ENCODE peak calls at places on chromosome 1, in five cellular contexts. One of them, this sample, is unnamed.

GRCh38 chr1:20830378-20830777 is 43.3 kb upstream of the HP1BP3 start:
- DNase-seq in stimulated activated naive CD8-positive, alpha-beta T cell treated with anti-CD3 and anti-CD28 coated beads, Interleukin-15, Interleukin-2, amounts not matched to agents 100 U/mL and 50 U/mL, for 24 hours: no peak
- DNase-seq in Right ventricle myocardium inferior: no peak
- DNase-seq in stimulated activated naive CD4-positive, alpha-beta T cell: no peak
- DNase-seq in T-helper 1 cell: no peak
- DNase-seq in this sample: no peak

GRCh38 chr1:115838805-115839705 is 1.9 kb downstream of the NHLH2 start:
- DNase-seq in T-helper 1 cell: no peak
- DNase-seq in stimulated activated naive CD8-positive, alpha-beta T cell treated with anti-CD3 and anti-CD28 coated beads, Interleukin-15, Interleukin-2, amounts not matched to agents 100 U/mL and 50 U/mL, for 24 hours: peak; percentile 15
- DNase-seq in Right ventricle myocardium inferior: no peak
- DNase-seq in stimulated activated naive CD4-positive, alpha-beta T cell: no peak
- DNase-seq in this sample: no peak

GRCh38 chr1:36238433-36238832 is 14.2 kb downstream of the THRAP3 start:
- DNase-seq in Right ventricle myocardium inferior: no peak
- DNase-seq in stimulated activated naive CD8-positive, alpha-beta T cell treated with anti-CD3 and anti-CD28 coated beads, Interleukin-15, Interleukin-2, amounts not matched to agents 100 U/mL and 50 U/mL, for 24 hours: no peak
- DNase-seq in T-helper 1 cell: no peak
- DNase-seq in stimulated activated naive CD4-positive, alpha-beta T cell: no peak
- DNase-seq in this sample: no peak

GRCh38 chr1:56098956-56099355 is 480.4 kb downstream of the PLPP3 start:
- DNase-seq in Right ventricle myocardium inferior: no peak
- DNase-seq in stimulated activated naive CD8-positive, alpha-beta T cell treated with anti-CD3 and anti-CD28 coated beads, Interleukin-15, Interleukin-2, amounts not matched to agents 100 U/mL and 50 U/mL, for 24 hours: no peak
- DNase-seq in T-helper 1 cell: no peak
- DNase-seq in stimulated activated naive CD4-positive, alpha-beta T cell: no peak
- DNase-seq in this sample: no peak

GRCh38 chr1:203534526-203534925 is 40.6 kb downstream of the OPTC start:
- DNase-seq in stimulated activated naive CD8-positive, alpha-beta T cell treated with anti-CD3 and anti-CD28 coated beads, Interleukin-15, Interleukin-2, amounts not matched to agents 100 U/mL and 50 U/mL, for 24 hours: no peak
- DNase-seq in stimulated activated naive CD4-positive, alpha-beta T cell: no peak
- DNase-seq in T-helper 1 cell: no peak
- DNase-seq in Right ventricle myocardium inferior: no peak
- DNase-seq in this sample: no peak

GRCh38 chr1:240492832-240493440 is 119.0 kb downstream of the GREM2 start:
- DNase-seq in T-helper 1 cell: no peak
- DNase-seq in stimulated activated naive CD8-positive, alpha-beta T cell treated with anti-CD3 and anti-CD28 coated beads, Interleukin-15, Interleukin-2, amounts not matched to agents 100 U/mL and 50 U/mL, for 24 hours: no peak
- DNase-seq in stimulated activated naive CD4-positive, alpha-beta T cell: no peak
- DNase-seq in Right ventricle myocardium inferior: no peak
- DNase-seq in this sample: no peak

GRCh38 chr1:200526709-200527612 is 93.6 kb downstream of the KIF14 start:
- DNase-seq in Right ventricle myocardium inferior: no peak
- DNase-seq in stimulated activated naive CD4-positive, alpha-beta T cell: no peak
- DNase-seq in stimulated activated naive CD8-positive, alpha-beta T cell treated with anti-CD3 and anti-CD28 coated beads, Interleukin-15, Interleukin-2, amounts not matched to agents 100 U/mL and 50 U/mL, for 24 hours: no peak
- DNase-seq in T-helper 1 cell: no peak
- DNase-seq in this sample: no peak

GRCh38 chr1:217184854-217185253 is 446.0 kb downstream of the GPATCH2 start:
- DNase-seq in stimulated activated naive CD4-positive, alpha-beta T cell: no peak
- DNase-seq in T-helper 1 cell: no peak
- DNase-seq in Right ventricle myocardium inferior: no peak
- DNase-seq in stimulated activated naive CD8-positive, alpha-beta T cell treated with anti-CD3 and anti-CD28 coated beads, Interleukin-15, Interleukin-2, amounts not matched to agents 100 U/mL and 50 U/mL, for 24 hours: no peak
- DNase-seq in this sample: no peak

GRCh38 chr1:167860231-167860923 is 53.6 kb downstream of the ADCY10 start:
- DNase-seq in stimulated activated naive CD4-positive, alpha-beta T cell: no peak
- DNase-seq in Right ventricle myocardium inferior: no peak
- DNase-seq in stimulated activated naive CD8-positive, alpha-beta T cell treated with anti-CD3 and anti-CD28 coated beads, Interleukin-15, Interleukin-2, amounts not matched to agents 100 U/mL and 50 U/mL, for 24 hours: no peak
- DNase-seq in T-helper 1 cell: no peak
- DNase-seq in this sample: no peak

This sample was measured in activated T-helper 9 cell treated with anti-CD3 and anti-CD28 coated beads, Interleukin-2, amount 50 U/mL, for 16 hours.